ENCODE peak calls at places on chromosomes 5 and 9, in seven cellular contexts. One of them, this sample, is unnamed.

GRCh38 chr5:93611900-93612898 is 29.2 kb downstream of the NR2F1 start:
- DNase-seq in upper lobe of right lung: no peak
- DNase-seq in mesendoderm: peak; percentile 72
- DNase-seq in GM23248: peak; percentile 36
- DNase-seq in tibial artery: no peak
- DNase-seq in uterus: no peak
- DNase-seq in heart left ventricle: no peak
- DNase-seq in this sample: no peak

GRCh38 chr5:172716796-172717313 is 54.1 kb downstream of the DUSP1 start:
- DNase-seq in GM23248: peak; percentile 89
- DNase-seq in tibial artery: peak; percentile 91
- DNase-seq in heart left ventricle: peak; percentile 87
- DNase-seq in upper lobe of right lung: peak; percentile 93
- DNase-seq in mesendoderm: peak; percentile 80
- DNase-seq in uterus: peak; percentile 88
- DNase-seq in this sample: no peak

GRCh38 chr9:36976371-36977030 is 57.6 kb downstream of the PAX5 start:
- DNase-seq in heart left ventricle: no peak
- DNase-seq in uterus: no peak
- DNase-seq in GM23248: peak; percentile 37
- DNase-seq in upper lobe of right lung: peak; percentile 43
- DNase-seq in tibial artery: no peak
- DNase-seq in mesendoderm: no peak
- DNase-seq in this sample: no peak

GRCh38 chr9:83920469-83920941 is 727 bp downstream of the KIF27 start:
- DNase-seq in GM23248: peak; percentile 69
- DNase-seq in mesendoderm: peak; percentile 88
- DNase-seq in uterus: peak; percentile 58
- DNase-seq in tibial artery: no peak
- DNase-seq in heart left ventricle: peak; percentile 28
- DNase-seq in upper lobe of right lung: no peak
- DNase-seq in this sample: no peak

GRCh38 chr9:109060235-109060634 is 46.9 kb upstream of the CTNNAL1 start:
- DNase-seq in tibial artery: no peak
- DNase-seq in heart left ventricle: no peak
- DNase-seq in upper lobe of right lung: no peak
- DNase-seq in mesendoderm: no peak
- DNase-seq in uterus: no peak
- DNase-seq in GM23248: no peak
- DNase-seq in this sample: no peak

GRCh38 chr9:130138791-130139190 is 33.4 kb upstream of the NCS1 start:
- DNase-seq in GM23248: peak; percentile 97
- DNase-seq in uterus: peak; percentile 95
- DNase-seq in tibial artery: peak; percentile 82
- DNase-seq in upper lobe of right lung: no peak
- DNase-seq in mesendoderm: no peak
- DNase-seq in heart left ventricle: peak; percentile 59
- DNase-seq in this sample: no peak

GRCh38 chr5:72036951-72037350 is 70.3 kb upstream of the MAP1B start:
- DNase-seq in uterus: no peak
- DNase-seq in tibial artery: no peak
- DNase-seq in GM23248: peak; percentile 25
- DNase-seq in mesendoderm: peak; percentile 81
- DNase-seq in upper lobe of right lung: no peak
- DNase-seq in heart left ventricle: no peak
- DNase-seq in this sample: no peak

GRCh38 chr5:38316544-38317224 is 58.3 kb downstream of the EGFLAM start:
- DNase-seq in GM23248: peak; percentile 61
- DNase-seq in uterus: peak; percentile 24
- DNase-seq in tibial artery: no peak
- DNase-seq in mesendoderm: no peak
- DNase-seq in heart left ventricle: peak; percentile 42
- DNase-seq in upper lobe of right lung: no peak
- DNase-seq in this sample: no peak

GRCh38 chr5:168611163-168611562 is 32.0 kb upstream of the PANK3 start:
- DNase-seq in heart left ventricle: no peak
- DNase-seq in GM23248: peak; percentile 14
- DNase-seq in upper lobe of right lung: no peak
- DNase-seq in tibial artery: no peak
- DNase-seq in mesendoderm: peak; percentile 76
- DNase-seq in uterus: no peak
- DNase-seq in this sample: no peak

GRCh38 chr5:57221049-57221568 is 47.2 kb downstream of the GPBP1 start:
- DNase-seq in tibial artery: no peak
- DNase-seq in GM23248: peak; percentile 60
- DNase-seq in uterus: no peak
- DNase-seq in upper lobe of right lung: no peak
- DNase-seq in heart left ventricle: no peak
- DNase-seq in mesendoderm: peak; percentile 69
- DNase-seq in this sample: no peak

GRCh38 chr9:15513335-15513734 is 2.6 kb upstream of the PSIP1 start:
- DNase-seq in tibial artery: no peak
- DNase-seq in GM23248: peak; percentile 57
- DNase-seq in uterus: no peak
- DNase-seq in mesendoderm: peak; percentile 87
- DNase-seq in heart left ventricle: no peak
- DNase-seq in upper lobe of right lung: no peak
- DNase-seq in this sample: no peak

GRCh38 chr5:180495292-180495691 is 1.1 kb downstream of the CNOT6 start:
- DNase-seq in mesendoderm: peak; percentile 43
- DNase-seq in GM23248: peak; percentile 24
- DNase-seq in uterus: no peak
- DNase-seq in tibial artery: no peak
- DNase-seq in upper lobe of right lung: no peak
- DNase-seq in heart left ventricle: no peak
- DNase-seq in this sample: no peak

GRCh38 chr5:110002652-110003051 is 312.9 kb downstream of the MAN2A1 start:
- DNase-seq in mesendoderm: no peak
- DNase-seq in upper lobe of right lung: no peak
- DNase-seq in uterus: no peak
- DNase-seq in GM23248: no peak
- DNase-seq in heart left ventricle: no peak
- DNase-seq in tibial artery: no peak
- DNase-seq in this sample: no peak

GRCh38 chr9:111360881-111361280 is 30.9 kb upstream of the OR2K2 start:
- DNase-seq in GM23248: no peak
- DNase-seq in heart left ventricle: no peak
- DNase-seq in tibial artery: no peak
- DNase-seq in uterus: no peak
- DNase-seq in mesendoderm: no peak
- DNase-seq in upper lobe of right lung: no peak
- DNase-seq in this sample: no peak

GRCh38 chr9:136438548-136438908 is 1.1 kb downstream of the INPP5E start:
- DNase-seq in uterus: no peak
- DNase-seq in upper lobe of right lung: no peak
- DNase-seq in mesendoderm: peak; percentile 48
- DNase-seq in tibial artery: no peak
- DNase-seq in heart left ventricle: no peak
- DNase-seq in GM23248: peak; percentile 60
- DNase-seq in this sample: no peak

GRCh38 chr9:112443636-112444035 is 43.0 kb upstream of the KIAA1958 start:
- DNase-seq in upper lobe of right lung: no peak
- DNase-seq in mesendoderm: no peak
- DNase-seq in uterus: no peak
- DNase-seq in GM23248: no peak
- DNase-seq in tibial artery: no peak
- DNase-seq in heart left ventricle: no peak
- DNase-seq in this sample: no peak

GRCh38 chr5:157278319-157279037 is 12.6 kb downstream of the CYFIP2 start:
- DNase-seq in upper lobe of right lung: no peak
- DNase-seq in GM23248: no peak
- DNase-seq in tibial artery: no peak
- DNase-seq in mesendoderm: no peak
- DNase-seq in uterus: no peak
- DNase-seq in heart left ventricle: no peak
- DNase-seq in this sample: no peak

GRCh38 chr9:21854594-21854993 is 52.2 kb downstream of the MTAP start:
- DNase-seq in GM23248: peak; percentile 64
- DNase-seq in heart left ventricle: no peak
- DNase-seq in mesendoderm: peak; percentile 64
- DNase-seq in tibial artery: no peak
- DNase-seq in uterus: no peak
- DNase-seq in upper lobe of right lung: no peak
- DNase-seq in this sample: no peak

GRCh38 chr5:172076783-172077244 is 70.4 kb upstream of the FBXW11 start:
- DNase-seq in uterus: no peak
- DNase-seq in GM23248: peak; percentile 53
- DNase-seq in heart left ventricle: no peak
- DNase-seq in mesendoderm: peak; percentile 89
- DNase-seq in upper lobe of right lung: no peak
- DNase-seq in tibial artery: peak; percentile 16
- DNase-seq in this sample: no peak

GRCh38 chr9:114011313-114011712 is 66.8 kb downstream of the AMBP start:
- DNase-seq in mesendoderm: no peak
- DNase-seq in uterus: peak; percentile 2
- DNase-seq in upper lobe of right lung: no peak
- DNase-seq in heart left ventricle: no peak
- DNase-seq in GM23248: no peak
- DNase-seq in tibial artery: peak; percentile 4
- DNase-seq in this sample: peak; percentile 63

GRCh38 chr9:7983361-7983974 is 183.9 kb upstream of the DMAC1 start:
- DNase-seq in GM23248: no peak
- DNase-seq in tibial artery: no peak
- DNase-seq in upper lobe of right lung: no peak
- DNase-seq in mesendoderm: no peak
- DNase-seq in uterus: no peak
- DNase-seq in heart left ventricle: no peak
- DNase-seq in this sample: no peak

DNA sequence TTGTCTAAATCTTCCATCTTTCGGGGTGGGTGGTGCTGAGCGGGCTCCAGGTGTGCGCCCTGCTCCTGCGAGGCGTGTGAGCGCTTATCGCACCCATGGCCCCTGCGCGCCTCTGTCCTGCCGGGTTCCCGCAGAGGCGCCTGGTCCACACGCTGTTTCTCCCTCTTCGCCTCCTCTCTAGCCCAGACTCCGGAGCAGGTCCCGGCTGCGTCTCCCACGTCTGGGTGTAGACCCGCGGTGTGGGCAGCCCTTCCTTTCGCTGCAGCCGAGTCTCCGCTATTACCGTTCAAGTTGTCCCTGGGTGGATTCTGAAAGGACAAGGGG is 40.5 kb upstream of the PLEKHG4B start:
- DNase-seq in GM23248: no peak
- DNase-seq in mesendoderm: no peak
- DNase-seq in upper lobe of right lung: no peak
- DNase-seq in heart left ventricle: no peak
- DNase-seq in tibial artery: no peak
- DNase-seq in uterus: no peak
- DNase-seq in this sample: no peak
- H3K4me3 ChIP-seq in GM23248: no peak overlapping the region
- H3K4me3 ChIP-seq in mesendoderm: no peak overlapping the region
- H3K4me3 ChIP-seq in upper lobe of right lung: no peak overlapping the region
- H3K4me3 ChIP-seq in heart left ventricle: no peak overlapping the region
- H3K4me3 ChIP-seq in tibial artery: no peak overlapping the region
- H3K4me3 ChIP-seq in uterus: no peak overlapping the region
- H3K4me3 ChIP-seq in this sample: no peak overlapping the region

GRCh38 chr9:137638680-137639079 is 19.9 kb downstream of the EHMT1 start:
- DNase-seq in tibial artery: peak; percentile 9
- DNase-seq in heart left ventricle: no peak
- DNase-seq in mesendoderm: no peak
- DNase-seq in GM23248: no peak
- DNase-seq in uterus: no peak
- DNase-seq in upper lobe of right lung: peak; percentile 22
- DNase-seq in this sample: no peak

GRCh38 chr9:137640862-137641261 is 22.1 kb downstream of the EHMT1 start:
- DNase-seq in upper lobe of right lung: no peak
- DNase-seq in mesendoderm: no peak
- DNase-seq in heart left ventricle: no peak
- DNase-seq in tibial artery: peak; percentile 2
- DNase-seq in GM23248: no peak
- DNase-seq in uterus: no peak
- DNase-seq in this sample: no peak

GRCh38 chr9:137642118-137642601 is 23.4 kb downstream of the EHMT1 start:
- DNase-seq in heart left ventricle: no peak
- DNase-seq in tibial artery: peak; percentile 13
- DNase-seq in upper lobe of right lung: peak; percentile 3
- DNase-seq in mesendoderm: no peak
- DNase-seq in uterus: no peak
- DNase-seq in GM23248: no peak
- DNase-seq in this sample: no peak

GRCh38 chr9:137642892-137643291 is 24.1 kb downstream of the EHMT1 start:
- DNase-seq in GM23248: no peak
- DNase-seq in mesendoderm: no peak
- DNase-seq in upper lobe of right lung: peak; percentile 6
- DNase-seq in uterus: no peak
- DNase-seq in tibial artery: peak; percentile 3
- DNase-seq in heart left ventricle: no peak
- DNase-seq in this sample: no peak

DNA sequence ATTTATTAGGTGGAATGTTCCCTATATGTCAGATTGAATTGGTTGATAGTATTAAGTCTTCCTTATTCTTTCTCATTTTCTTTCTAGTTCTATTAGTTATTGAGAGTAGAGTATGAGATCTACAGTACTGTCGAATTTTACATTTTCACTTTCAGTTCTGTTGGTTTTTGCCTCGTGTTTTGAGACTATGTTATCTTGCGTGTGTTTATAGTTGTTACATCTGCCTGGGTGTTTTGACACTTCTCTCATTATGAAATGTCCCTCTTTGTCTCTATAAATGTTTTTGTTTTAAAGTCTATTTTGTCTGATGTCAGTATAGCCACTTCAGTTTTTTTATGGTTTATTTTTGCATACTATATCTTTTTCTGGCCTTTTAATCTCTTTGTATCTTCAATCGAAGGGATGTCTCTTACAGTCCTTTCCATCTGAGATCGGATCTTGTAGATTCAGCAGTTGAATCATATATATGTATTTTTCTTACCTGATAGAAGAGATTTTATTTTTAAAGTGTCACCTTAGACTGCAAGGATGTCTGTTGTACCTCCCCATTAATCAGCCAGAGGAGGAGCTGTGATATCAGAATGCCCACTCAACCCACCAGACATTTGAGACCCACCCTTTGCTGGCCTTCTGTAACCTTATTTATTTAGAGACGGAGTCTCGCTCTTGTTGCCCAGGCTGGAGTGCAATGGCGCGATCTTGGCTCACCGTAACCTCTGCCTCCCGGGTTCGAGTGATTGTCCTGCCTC is 20.7 kb downstream of the EHMT1 start:
- DNase-seq in uterus: no peak
- DNase-seq in tibial artery: peak; percentile 6
- DNase-seq in heart left ventricle: no peak
- DNase-seq in GM23248: peak; percentile 27
- DNase-seq in upper lobe of right lung: no peak
- DNase-seq in mesendoderm: no peak
- DNase-seq in this sample: no peak
- H3K27ac ChIP-seq in uterus: no peak overlapping the region
- H3K27ac ChIP-seq in tibial artery: no peak overlapping the region
- H3K27ac ChIP-seq in heart left ventricle: no peak overlapping the region
- H3K27ac ChIP-seq in GM23248: peak overlapping the region; percentile 1
- H3K27ac ChIP-seq in upper lobe of right lung: no peak overlapping the region
- H3K27ac ChIP-seq in mesendoderm: no peak overlapping the region
- H3K27ac ChIP-seq in this sample: no peak overlapping the region

GRCh38 chr9:119369670-119370366 is 583 bp upstream of the BRINP1 start:
- DNase-seq in heart left ventricle: no peak
- DNase-seq in mesendoderm: peak; percentile 19
- DNase-seq in tibial artery: no peak
- DNase-seq in uterus: no peak
- DNase-seq in GM23248: peak; percentile 18
- DNase-seq in upper lobe of right lung: no peak
- DNase-seq in this sample: no peak
- H3K4me3 ChIP-seq in heart left ventricle: peak overlapping the region; percentile 26
- H3K4me3 ChIP-seq in mesendoderm: peak overlapping the region; percentile 66
- H3K4me3 ChIP-seq in tibial artery: peak overlapping the region; percentile 47
- H3K4me3 ChIP-seq in uterus: no peak overlapping the region
- H3K4me3 ChIP-seq in GM23248: peak overlapping the region; percentile 73
- H3K4me3 ChIP-seq in upper lobe of right lung: no peak overlapping the region
- H3K4me3 ChIP-seq in this sample: peak overlapping the region; percentile 67

GRCh38 chr5:135387629-135387960 is 11.4 kb downstream of the MACROH2A1 start:
- DNase-seq in uterus: no peak
- DNase-seq in upper lobe of right lung: no peak
- DNase-seq in GM23248: no peak
- DNase-seq in mesendoderm: no peak
- DNase-seq in tibial artery: no peak
- DNase-seq in heart left ventricle: no peak
- DNase-seq in this sample: no peak
- H3K27ac ChIP-seq in uterus: no peak overlapping the region
- H3K27ac ChIP-seq in upper lobe of right lung: peak overlapping the region; percentile 69
- H3K27ac ChIP-seq in GM23248: peak overlapping the region; percentile 85
- H3K27ac ChIP-seq in mesendoderm: no peak overlapping the region
- H3K27ac ChIP-seq in tibial artery: peak overlapping the region; percentile 23
- H3K27ac ChIP-seq in heart left ventricle: peak overlapping the region; percentile 54
- H3K27ac ChIP-seq in this sample: no peak overlapping the region